ENCODE peak calls at places on chromosomes 11 and 22, in six cellular contexts. V is neural progenitor cell, Z is PC-3, W is GM23248, D is GM23338, C is PC-9. U is an unnamed sample. For H3F3A, the result is how much of the 10 kb centered on the place peaks cover.

GRCh38 chr11:45930031-45930794 is 7.8 kb downstream of the LARGE2 start:
- DNase-seq in V (no peak), Z (peak), W (no peak), D (no peak), C (no peak), U (peak)

GRCh38 chr22:29457730-29458129 is 19.3 kb downstream of the RFPL1 start:
- DNase-seq in V (peak), Z (peak), W (peak), D (peak), C (no peak), U (peak)

GRCh38 chr11:120130176-120130980 is 7.5 kb downstream of the TRIM29 start:
- DNase-seq in V (no peak), Z (no peak), W (no peak), D (no peak), C (no peak), U (no peak)

GRCh38 chr11:134270250-134270714 is 5.9 kb upstream of the GLB1L3 start:
- DNase-seq in V (peak), Z (peak), W (no peak), D (peak), C (no peak), U (peak)

GRCh38 chr22:38481162-38481870 is 13.4 kb downstream of the KDELR3 start:
- DNase-seq in V (no peak), Z (no peak), W (no peak), D (no peak), C (no peak), U (no peak)

GRCh38 chr11:122656631-122657101 is 1.1 kb downstream of the UBASH3B start:
- DNase-seq in V (peak), Z (peak), W (peak), D (peak), C (peak), U (peak)

GRCh38 chr11:69949327-69949726 is 128.8 kb upstream of the ANO1 start:
- DNase-seq in V (no peak), Z (peak), W (peak), D (no peak), C (peak), U (no peak)

GRCh38 chr22:41906822-41907221 is 8.1 kb downstream of the SHISA8 start:
- DNase-seq in V (no peak), Z (no peak), W (no peak), D (no peak), C (no peak), U (no peak)

GRCh38 chr11:66841861-66842260 is 1.4 kb upstream of the RCE1 start:
- DNase-seq in V (no peak), Z (no peak), W (no peak), D (no peak), C (no peak), U (no peak)

GRCh38 chr11:6655020-6655789 is 404 bp downstream of the DCHS1 start:
- DNase-seq in V (peak), Z (no peak), W (peak), D (peak), C (no peak), U (no peak)

GRCh38 chr11:539971-540481 is 2.7 kb downstream of the LRRC56 start:
- DNase-seq in V (no peak), Z (no peak), W (no peak), D (no peak), C (no peak), U (no peak)

GRCh38 chr11:113022267-113022666 is 61.0 kb downstream of the NCAM1 start:
- DNase-seq in V (no peak), Z (no peak), W (peak), D (no peak), C (no peak), U (no peak)

GRCh38 chr11:114077482-114078305 is 18.2 kb downstream of the ZBTB16 start:
- DNase-seq in V (no peak), Z (no peak), W (no peak), D (no peak), C (no peak), U (peak)

GRCh38 chr11:117597083-117597482 is 199.9 kb downstream of the DSCAML1 start:
- DNase-seq in V (peak), Z (peak), W (peak), D (peak), C (no peak), U (peak)

GRCh38 chr11:123356539-123356938 is 73.5 kb upstream of the GRAMD1B start:
- DNase-seq in V (no peak), Z (no peak), W (no peak), D (no peak), C (no peak), U (no peak)

GRCh38 chr22:40642316-40642715 is 5.8 kb upstream of the MRTFA start:
- DNase-seq in V (no peak), Z (no peak), W (no peak), D (no peak), C (no peak), U (no peak)

GRCh38 chr22:47872761-47873535 is 1110.5 kb downstream of the TBC1D22A start:
- DNase-seq in V (no peak), Z (no peak), W (no peak), D (no peak), C (peak), U (no peak)

GRCh38 chr11:30210357-30210756 is 20.5 kb upstream of the FSHB start:
- DNase-seq in V (no peak), Z (no peak), W (no peak), D (no peak), C (no peak), U (no peak)

GRCh38 chr22:49717322-49717919 is 110.3 kb downstream of the BRD1 start:
- DNase-seq in V (peak), Z (no peak), W (no peak), D (no peak), C (no peak), U (no peak)

GRCh38 chr11:64503354-64503753 is 87.7 kb upstream of the SLC22A12 start:
- DNase-seq in V (no peak), Z (no peak), W (no peak), D (no peak), C (no peak), U (no peak)

GRCh38 chr22:32753591-32753990 is 47.9 kb upstream of the TIMP3 start:
- DNase-seq in V (no peak), Z (no peak), W (no peak), D (no peak), C (no peak), U (no peak)

GRCh38 chr11:8765294-8765693 is 82.7 kb downstream of the RPL27A start:
- DNase-seq in V (no peak), Z (no peak), W (peak), D (no peak), C (peak), U (no peak)

GRCh38 chr11:109926941-109927340 is 166.3 kb upstream of the ZC3H12C start:
- DNase-seq in V (no peak), Z (no peak), W (no peak), D (no peak), C (no peak), U (no peak)

GRCh38 chr11:130932086-130932712 is 15.9 kb upstream of the SNX19 start:
- DNase-seq in V (no peak), Z (no peak), W (no peak), D (peak), C (no peak), U (no peak)

GRCh38 chr11:1746516-1746931 is 3.9 kb downstream of the IFITM10 start:
- DNase-seq in V (no peak), Z (no peak), W (no peak), D (no peak), C (no peak), U (no peak)

GRCh38 chr11:130122141-130122575 is 37.4 kb upstream of the ST14 start:
- DNase-seq in V (no peak), Z (peak), W (no peak), D (no peak), C (no peak), U (no peak)

GRCh38 chr11:393219-394033 is 583 bp upstream of the PKP3 start:
- DNase-seq in V (no peak), Z (peak), W (peak), D (no peak), C (peak), U (no peak)

GRCh38 chr22:39090426-39091064 is 6.5 kb upstream of the APOBEC3H start:
- DNase-seq in V (no peak), Z (peak), W (peak), D (no peak), C (peak), U (no peak)

GRCh38 chr11:2929880-2930704 is 872 bp upstream of the PHLDA2 start:
- DNase-seq in V (peak), Z (peak), W (peak), D (peak), C (peak), U (peak)

GRCh38 chr11:132792341-132793140 is 739.8 kb downstream of the OPCML start:
- DNase-seq in V (peak), Z (no peak), W (no peak), D (peak), C (no peak), U (no peak)

GRCh38 chr11:115585361-115586024 is 81.3 kb upstream of the CADM1 start:
- DNase-seq in V (no peak), Z (no peak), W (no peak), D (no peak), C (no peak), U (no peak)

GRCh38 chr22:38802671-38803121 is 8.8 kb upstream of the DNAL4 start:
- DNase-seq in V (peak), Z (peak), W (peak), D (peak), C (peak), U (no peak)

GRCh38 chr11:65588199-65589054 is 7.2 kb downstream of the KCNK7 start:
- DNase-seq in V (peak), Z (peak), W (peak), D (peak), C (no peak), U (peak)

GRCh38 chr11:122229078-122229477 is 113.1 kb upstream of the BLID start:
- DNase-seq in V (no peak), Z (no peak), W (peak), D (no peak), C (no peak), U (no peak)

GRCh38 chr11:111454561-111455192 is 57.5 kb downstream of the BTG4 start:
- DNase-seq in V (peak), Z (peak), W (peak), D (peak), C (no peak), U (peak)

GRCh38 chr11:130146797-130147196 is 12.8 kb upstream of the ST14 start:
- DNase-seq in V (no peak), Z (peak), W (no peak), D (no peak), C (peak), U (peak)

GRCh38 chr22:26564672-26565071 is 25.3 kb downstream of the TPST2 start:
- DNase-seq in V (no peak), Z (no peak), W (no peak), D (no peak), C (no peak), U (no peak)
- H3K4me3 ChIP-seq in V (no peak), Z (no peak), W (no peak), D (no peak), C (no peak), U (no peak)

DNA sequence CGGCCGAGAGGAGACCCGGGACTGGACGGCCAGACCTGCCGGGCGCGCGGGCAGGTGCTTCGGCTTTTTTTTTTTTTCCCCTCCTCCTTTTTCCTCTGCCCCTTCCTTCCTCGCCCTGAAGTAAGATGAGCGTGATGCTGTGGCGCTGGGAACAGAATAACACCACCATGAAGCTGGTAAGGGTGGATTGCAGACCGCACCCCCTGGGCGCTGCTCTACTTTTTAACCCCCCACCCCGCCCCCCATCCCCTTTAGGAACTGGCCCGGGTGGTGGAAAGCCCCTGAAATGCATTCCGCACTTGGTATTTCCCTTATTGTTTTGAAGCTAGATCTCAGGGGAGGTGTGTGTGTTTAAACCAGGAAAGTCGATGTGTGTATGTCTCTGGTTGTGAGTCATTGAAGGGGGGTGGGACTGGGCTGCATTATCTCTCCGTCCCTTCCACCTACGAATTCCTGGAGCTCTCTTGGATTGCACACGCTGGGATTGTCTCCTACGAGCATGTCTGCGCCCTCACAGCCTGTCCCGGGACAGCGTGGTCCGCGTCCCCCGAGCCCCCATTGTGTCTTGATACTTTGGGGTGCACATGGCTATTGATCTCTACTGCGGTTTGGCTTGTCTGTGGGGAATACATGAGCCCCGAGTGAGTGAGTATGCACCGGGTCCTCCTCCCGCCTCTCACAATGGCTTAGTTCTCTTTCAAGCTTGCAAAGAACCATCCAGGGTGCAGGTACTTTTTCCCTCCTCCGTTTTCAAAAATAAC is 64.9 kb downstream of the NAV2 start:
- DNase-seq in V (peak), Z (peak), W (peak), D (peak), C (peak), U (no peak)
- TF ChIP-seq EZH2 in V (no peak), Z (no peak), W (no peak), D (no peak), C (no peak), U (no peak)

GRCh38 chr11:13169709-13170108 is 107.9 kb upstream of the BMAL1 start:
- DNase-seq in V (no peak), Z (peak), W (peak), D (no peak), C (peak), U (no peak)

GRCh38 chr11:13160745-13161144 is 116.8 kb upstream of the BMAL1 start:
- DNase-seq in V (peak), Z (no peak), W (no peak), D (no peak), C (no peak), U (no peak)

GRCh38 chr11:13168281-13168680 is 109.3 kb upstream of the BMAL1 start:
- DNase-seq in V (no peak), Z (no peak), W (no peak), D (no peak), C (peak), U (no peak)

GRCh38 chr11:13160302-13160701 is 117.3 kb upstream of the BMAL1 start:
- DNase-seq in V (no peak), Z (no peak), W (no peak), D (no peak), C (no peak), U (no peak)

DNA sequence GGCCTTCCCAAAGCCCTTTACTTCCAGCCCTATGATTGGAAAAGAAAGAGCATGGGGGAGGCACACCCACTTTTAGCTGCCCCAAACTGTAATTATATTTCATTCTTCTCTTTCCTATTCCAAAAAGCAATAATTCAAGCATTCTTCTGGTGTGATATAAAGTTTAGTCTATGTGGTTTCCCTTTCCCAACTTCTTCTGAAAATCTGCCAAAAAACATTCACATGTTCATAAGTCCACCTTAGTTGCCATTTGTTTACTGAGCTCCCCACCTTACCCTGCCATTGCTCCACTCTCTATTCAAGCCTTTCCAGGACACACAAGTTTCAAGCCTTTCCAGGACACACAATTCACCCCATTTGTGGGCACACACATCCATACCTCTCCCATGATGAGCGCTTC is 111.6 kb upstream of the BMAL1 start:
- DNase-seq in V (no peak), Z (no peak), W (peak), D (no peak), C (no peak), U (no peak)
- H3F3A ChIP-seq in V (under half), Z (under half), W (under half), D (under half), C (under half), U (under half)

DNA sequence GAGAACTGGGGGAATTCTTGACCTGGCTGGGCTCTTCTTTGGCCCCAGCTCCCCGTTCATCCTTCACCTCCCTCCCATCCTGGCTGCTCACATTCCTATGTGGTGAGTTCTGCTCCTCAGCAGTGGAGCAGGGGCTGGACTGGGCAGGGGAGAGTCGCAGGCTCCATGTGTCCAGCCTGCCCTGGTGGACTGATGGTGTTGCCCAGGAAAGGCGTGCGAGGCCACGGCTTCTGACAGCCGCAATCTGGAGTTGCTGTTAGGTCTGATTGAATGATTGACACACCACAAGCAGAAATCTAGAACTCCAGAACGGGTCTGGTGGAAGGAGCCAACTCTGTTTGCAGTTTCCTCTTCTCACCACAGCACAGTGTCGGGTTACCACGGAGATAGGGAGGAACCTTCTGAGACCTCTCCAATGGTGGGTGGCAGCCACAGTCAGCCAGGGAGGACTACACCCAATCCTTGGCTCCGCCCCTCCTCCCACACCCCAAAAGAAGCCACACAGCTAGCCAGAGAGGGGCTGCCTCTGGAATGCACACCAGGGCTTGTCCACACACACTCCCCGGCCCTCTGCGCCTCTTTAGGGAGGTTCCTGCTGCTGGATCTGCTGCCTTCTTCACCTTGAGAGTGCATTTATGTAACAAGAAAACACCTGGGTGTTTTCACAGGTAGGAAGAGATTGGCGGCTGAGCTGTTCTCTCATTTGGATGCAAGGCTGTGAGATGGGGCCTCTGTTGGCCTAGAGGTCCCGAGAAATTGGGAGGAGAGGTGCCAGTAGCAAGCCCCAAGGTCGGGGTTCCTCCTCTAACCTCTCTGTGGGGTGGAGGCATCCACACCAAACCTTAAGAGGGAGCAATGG is 56.4 kb upstream of the CD44 start:
- DNase-seq in V (peak), Z (peak), W (peak), D (peak), C (peak), U (peak)
- H3K4me3 ChIP-seq in V (no peak), Z (no peak), W (peak), D (no peak), C (peak), U (peak)

DNA sequence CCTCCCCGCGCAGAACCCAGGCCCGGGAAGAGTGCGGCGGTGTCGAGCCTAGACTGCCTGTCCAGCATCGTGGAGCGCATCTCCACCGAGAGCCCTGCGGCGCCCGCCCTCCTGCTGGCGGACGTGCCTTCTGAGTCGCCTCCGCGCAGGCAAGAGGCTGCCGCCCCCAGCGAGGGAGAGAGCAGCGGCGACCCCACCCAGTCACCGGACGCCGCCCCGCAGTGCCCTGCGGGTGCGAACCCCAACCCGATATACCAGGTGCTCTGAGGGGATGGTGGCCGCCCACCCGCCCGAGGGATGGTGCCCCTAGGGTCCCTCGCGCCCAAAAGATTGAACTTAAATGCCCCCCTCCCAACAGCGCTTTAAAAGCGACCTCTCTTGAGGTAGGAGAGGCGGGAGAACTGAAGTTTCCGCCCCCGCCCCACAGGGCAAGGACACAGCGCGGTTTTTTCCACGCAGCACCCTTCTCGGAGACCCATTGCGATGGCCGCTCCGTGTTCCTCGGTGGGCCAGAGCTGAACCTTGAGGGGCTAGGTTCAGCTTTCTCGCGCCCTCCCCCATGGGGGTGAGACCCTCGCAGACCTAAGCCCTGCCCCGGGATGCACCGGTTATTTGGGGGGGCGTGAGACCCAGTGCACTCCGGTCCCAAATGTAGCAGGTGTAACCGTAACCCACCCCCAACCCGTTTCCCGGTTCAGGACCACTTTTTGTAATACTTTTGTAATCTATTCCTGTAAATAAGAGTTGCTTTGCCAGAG is 2.0 kb downstream of the MYOD1 start:
- DNase-seq in V (peak), Z (no peak), W (peak), D (no peak), C (no peak), U (no peak)
- TF ChIP-seq EZH2 in V (peak), Z (no peak), W (peak), D (peak), C (no peak), U (no peak)

DNA sequence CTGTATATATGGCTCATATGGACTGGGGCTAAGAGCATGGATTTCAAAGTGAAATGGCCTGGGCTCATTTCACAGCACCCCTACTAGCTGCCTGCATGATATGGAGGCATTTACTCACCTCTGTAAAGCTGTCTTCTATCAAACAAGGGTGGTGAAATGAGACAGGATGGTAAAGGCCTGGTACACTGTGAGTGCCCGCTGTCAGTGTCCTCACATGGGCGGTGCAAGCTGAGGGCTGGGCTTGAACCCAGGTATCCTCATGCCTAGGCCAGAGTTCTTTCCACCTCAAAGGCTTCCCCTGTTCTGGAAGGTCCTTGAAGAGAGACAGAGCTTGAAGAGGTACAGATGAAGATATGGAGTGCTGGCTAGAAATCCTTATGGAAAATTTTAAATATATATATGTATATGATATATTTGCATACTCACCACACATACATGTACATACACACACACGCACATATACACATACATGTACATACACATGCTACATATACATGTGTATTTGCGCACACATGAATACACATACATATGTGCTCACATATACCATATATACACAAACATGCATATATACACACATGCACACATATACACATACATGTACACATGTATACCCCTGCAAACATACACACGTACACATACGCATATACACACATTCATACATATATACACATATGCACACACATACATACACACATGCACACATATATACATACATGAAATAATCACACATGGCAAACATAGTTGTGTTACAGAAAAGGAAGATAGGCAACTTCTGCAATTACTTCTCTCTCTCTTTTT is 44.7 kb downstream of the MICAL2 start:
- DNase-seq in V (no peak), Z (no peak), W (no peak), D (no peak), C (no peak), U (no peak)
- H3F3A ChIP-seq in V (under half), Z (under half), W (under half), D (under half), C (under half), U (under half)

U was measured in MM.1S.